ENCODE peak calls at places on chromosomes 3 and 15, in seven cellular contexts. One of them, this sample, is unnamed.
A peak's percentile ranks its signal among the peaks of the same experiment; 100 is the strongest.

GRCh38 chr3:10366681-10367101 is 45.8 kb upstream of the SEC13 start:
- DNase-seq in GM12865: no peak
- DNase-seq in progenitor cell of endocrine pancreas: no peak
- DNase-seq in HL-60: peak; percentile 39
- DNase-seq in heart right ventricle: no peak
- DNase-seq in Panc1: peak; percentile 55
- DNase-seq in CD8-positive, alpha-beta T cell: no peak
- DNase-seq in this sample: no peak

GRCh38 chr3:112958749-112959560 is 15.9 kb downstream of the CD200R1 start:
- DNase-seq in GM12865: peak; percentile 53
- DNase-seq in progenitor cell of endocrine pancreas: no peak
- DNase-seq in HL-60: no peak
- DNase-seq in heart right ventricle: no peak
- DNase-seq in Panc1: no peak
- DNase-seq in CD8-positive, alpha-beta T cell: no peak
- DNase-seq in this sample: peak; percentile 17

GRCh38 chr15:58748787-58749531 is 548 bp downstream of the ADAM10 start:
- DNase-seq in GM12865: peak; percentile 58
- DNase-seq in progenitor cell of endocrine pancreas: peak; percentile 54
- DNase-seq in HL-60: no peak
- DNase-seq in heart right ventricle: peak; percentile 48
- DNase-seq in Panc1: no peak
- DNase-seq in CD8-positive, alpha-beta T cell: no peak
- DNase-seq in this sample: peak; percentile 36

GRCh38 chr15:53498996-53499395 is 260.5 kb downstream of the WDR72 start:
- DNase-seq in GM12865: no peak
- DNase-seq in progenitor cell of endocrine pancreas: no peak
- DNase-seq in HL-60: no peak
- DNase-seq in heart right ventricle: no peak
- DNase-seq in Panc1: no peak
- DNase-seq in CD8-positive, alpha-beta T cell: no peak
- DNase-seq in this sample: no peak

GRCh38 chr3:118755402-118755801 is 279.2 kb downstream of the IGSF11 start:
- DNase-seq in GM12865: no peak
- DNase-seq in progenitor cell of endocrine pancreas: no peak
- DNase-seq in HL-60: no peak
- DNase-seq in heart right ventricle: no peak
- DNase-seq in Panc1: no peak
- DNase-seq in CD8-positive, alpha-beta T cell: no peak
- DNase-seq in this sample: no peak

GRCh38 chr3:169772530-169772950 is 656 bp upstream of the MYNN start:
- DNase-seq in GM12865: peak; percentile 84
- DNase-seq in progenitor cell of endocrine pancreas: peak; percentile 42
- DNase-seq in HL-60: peak; percentile 47
- DNase-seq in heart right ventricle: peak; percentile 75
- DNase-seq in Panc1: peak; percentile 80
- DNase-seq in CD8-positive, alpha-beta T cell: no peak
- DNase-seq in this sample: peak; percentile 50

GRCh38 chr3:105362021-105362665 is 4.6 kb upstream of the ALCAM start:
- DNase-seq in GM12865: no peak
- DNase-seq in progenitor cell of endocrine pancreas: no peak
- DNase-seq in HL-60: no peak
- DNase-seq in heart right ventricle: no peak
- DNase-seq in Panc1: no peak
- DNase-seq in CD8-positive, alpha-beta T cell: no peak
- DNase-seq in this sample: no peak

GRCh38 chr3:18438586-18438985 is 13.4 kb upstream of the SATB1 start:
- DNase-seq in GM12865: no peak
- DNase-seq in progenitor cell of endocrine pancreas: no peak
- DNase-seq in HL-60: no peak
- DNase-seq in heart right ventricle: no peak
- DNase-seq in Panc1: no peak
- DNase-seq in CD8-positive, alpha-beta T cell: peak; percentile 37
- DNase-seq in this sample: no peak

GRCh38 chr3:53044371-53045106 is 1.3 kb downstream of the SFMBT1 start:
- DNase-seq in GM12865: peak; percentile 52
- DNase-seq in progenitor cell of endocrine pancreas: no peak
- DNase-seq in HL-60: no peak
- DNase-seq in heart right ventricle: peak; percentile 29
- DNase-seq in Panc1: peak; percentile 41
- DNase-seq in CD8-positive, alpha-beta T cell: peak; percentile 12
- DNase-seq in this sample: peak; percentile 55

DNA sequence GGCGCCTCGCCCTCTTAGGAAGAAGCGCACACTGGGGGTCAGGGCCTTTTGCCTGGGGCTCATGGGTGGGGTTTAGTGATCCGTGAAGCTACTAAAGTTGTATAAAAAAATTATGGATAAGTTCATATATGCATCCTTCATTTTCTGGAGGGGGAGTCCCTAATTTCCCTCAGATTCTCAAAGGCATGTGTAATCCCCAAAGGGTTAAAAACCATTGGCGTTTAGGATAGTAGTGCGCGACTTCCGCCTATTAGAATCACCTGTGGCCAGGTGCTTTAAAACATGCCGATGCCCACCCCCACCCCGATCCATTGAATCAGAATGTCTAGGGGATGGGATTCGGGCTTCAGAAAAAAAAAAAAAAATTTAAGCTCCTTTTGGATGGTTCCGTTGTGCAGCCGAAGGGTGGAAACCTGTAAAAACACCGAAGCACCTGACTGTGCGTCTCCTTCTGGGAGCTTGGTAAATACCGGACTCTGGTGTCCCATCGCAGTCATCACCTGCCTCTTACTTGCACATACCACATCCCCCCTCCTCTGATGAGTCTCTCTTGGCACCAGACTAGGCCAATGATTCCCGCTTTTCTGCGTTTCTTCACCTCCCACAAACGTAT is 594 bp downstream of the APH1B start:
- DNase-seq in GM12865: peak; percentile 11
- DNase-seq in progenitor cell of endocrine pancreas: no peak
- DNase-seq in HL-60: no peak
- DNase-seq in heart right ventricle: no peak
- DNase-seq in Panc1: no peak
- DNase-seq in CD8-positive, alpha-beta T cell: no peak
- DNase-seq in this sample: no peak
- TF ChIP-seq CTCF in GM12865: no peak
- TF ChIP-seq CTCF in progenitor cell of endocrine pancreas: no peak
- TF ChIP-seq CTCF in HL-60: no peak
- TF ChIP-seq CTCF in heart right ventricle: no peak
- TF ChIP-seq CTCF in Panc1: no peak
- TF ChIP-seq CTCF in CD8-positive, alpha-beta T cell: no peak
- TF ChIP-seq CTCF in this sample: no peak

GRCh38 chr15:63146684-63147083 is 10.6 kb downstream of the RPS27L start:
- DNase-seq in GM12865: no peak
- DNase-seq in progenitor cell of endocrine pancreas: no peak
- DNase-seq in HL-60: no peak
- DNase-seq in heart right ventricle: no peak
- DNase-seq in Panc1: no peak
- DNase-seq in CD8-positive, alpha-beta T cell: no peak
- DNase-seq in this sample: no peak
- TF ChIP-seq CTCF in GM12865: no peak
- TF ChIP-seq CTCF in progenitor cell of endocrine pancreas: no peak
- TF ChIP-seq CTCF in HL-60: no peak
- TF ChIP-seq CTCF in heart right ventricle: no peak
- TF ChIP-seq CTCF in Panc1: no peak
- TF ChIP-seq CTCF in CD8-positive, alpha-beta T cell: no peak
- TF ChIP-seq CTCF in this sample: no peak

GRCh38 chr15:65037279-65037678 is 7.8 kb upstream of the MTFMT start:
- DNase-seq in GM12865: no peak
- DNase-seq in progenitor cell of endocrine pancreas: no peak
- DNase-seq in HL-60: no peak
- DNase-seq in heart right ventricle: no peak
- DNase-seq in Panc1: no peak
- DNase-seq in CD8-positive, alpha-beta T cell: no peak
- DNase-seq in this sample: no peak

GRCh38 chr15:65032823-65033537 is 3.5 kb upstream of the MTFMT start:
- DNase-seq in GM12865: peak; percentile 76
- DNase-seq in progenitor cell of endocrine pancreas: peak; percentile 49
- DNase-seq in HL-60: no peak
- DNase-seq in heart right ventricle: peak; percentile 38
- DNase-seq in Panc1: peak; percentile 64
- DNase-seq in CD8-positive, alpha-beta T cell: no peak
- DNase-seq in this sample: no peak

GRCh38 chr15:65034719-65035118 is 5.3 kb upstream of the MTFMT start:
- DNase-seq in GM12865: no peak
- DNase-seq in progenitor cell of endocrine pancreas: no peak
- DNase-seq in HL-60: no peak
- DNase-seq in heart right ventricle: no peak
- DNase-seq in Panc1: no peak
- DNase-seq in CD8-positive, alpha-beta T cell: no peak
- DNase-seq in this sample: no peak

GRCh38 chr15:65029736-65030208 is 333 bp upstream of the MTFMT start:
- DNase-seq in GM12865: no peak
- DNase-seq in progenitor cell of endocrine pancreas: no peak
- DNase-seq in HL-60: no peak
- DNase-seq in heart right ventricle: no peak
- DNase-seq in Panc1: no peak
- DNase-seq in CD8-positive, alpha-beta T cell: no peak
- DNase-seq in this sample: no peak

DNA sequence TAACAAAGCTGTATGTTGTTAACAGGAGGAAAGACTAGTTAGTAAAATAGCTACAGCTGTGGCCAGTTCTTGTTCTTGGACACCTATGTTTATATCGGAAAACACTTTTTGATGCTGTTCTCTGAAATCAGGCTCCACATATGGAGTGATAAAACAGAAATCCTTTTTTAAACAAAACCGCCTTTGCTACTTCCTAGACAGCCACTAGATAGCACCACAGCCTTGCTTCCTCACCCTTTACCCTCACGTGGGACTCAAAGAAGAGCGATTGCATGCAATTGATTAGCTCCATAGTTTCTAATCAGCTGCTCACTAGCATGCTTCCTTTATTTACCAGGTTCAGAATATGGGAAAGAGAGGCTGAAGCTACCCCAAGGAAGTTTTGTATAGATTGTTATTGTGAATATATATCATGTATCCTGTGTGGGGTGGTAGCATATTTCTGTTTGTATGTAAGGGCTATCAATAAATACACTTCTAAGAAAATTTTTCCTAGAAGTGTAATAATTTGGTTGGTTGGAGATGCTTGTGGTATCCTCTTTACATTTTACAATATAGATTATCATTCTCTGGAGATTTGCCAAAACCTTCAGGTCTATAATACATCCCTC is 4.3 kb upstream of the MTFMT start:
- DNase-seq in GM12865: peak; percentile 65
- DNase-seq in progenitor cell of endocrine pancreas: no peak
- DNase-seq in HL-60: no peak
- DNase-seq in heart right ventricle: no peak
- DNase-seq in Panc1: no peak
- DNase-seq in CD8-positive, alpha-beta T cell: no peak
- DNase-seq in this sample: no peak
- TF ChIP-seq CTCF in GM12865: peak; percentile 67
- TF ChIP-seq CTCF in progenitor cell of endocrine pancreas: peak; percentile 37
- TF ChIP-seq CTCF in HL-60: peak; percentile 44
- TF ChIP-seq CTCF in heart right ventricle: peak; percentile 38
- TF ChIP-seq CTCF in Panc1: peak; percentile 41
- TF ChIP-seq CTCF in CD8-positive, alpha-beta T cell: no peak
- TF ChIP-seq CTCF in this sample: peak; percentile 55

GRCh38 chr15:67639591-67639990 is 97.1 kb downstream of the MAP2K5 start:
- DNase-seq in GM12865: no peak
- DNase-seq in progenitor cell of endocrine pancreas: no peak
- DNase-seq in HL-60: no peak
- DNase-seq in heart right ventricle: no peak
- DNase-seq in Panc1: no peak
- DNase-seq in CD8-positive, alpha-beta T cell: no peak
- DNase-seq in this sample: no peak

GRCh38 chr15:67646847-67647246 is 104.3 kb downstream of the MAP2K5 start:
- DNase-seq in GM12865: no peak
- DNase-seq in progenitor cell of endocrine pancreas: no peak
- DNase-seq in HL-60: no peak
- DNase-seq in heart right ventricle: no peak
- DNase-seq in Panc1: no peak
- DNase-seq in CD8-positive, alpha-beta T cell: no peak
- DNase-seq in this sample: no peak

GRCh38 chr15:67641453-67641852 is 99.0 kb downstream of the MAP2K5 start:
- DNase-seq in GM12865: no peak
- DNase-seq in progenitor cell of endocrine pancreas: no peak
- DNase-seq in HL-60: no peak
- DNase-seq in heart right ventricle: no peak
- DNase-seq in Panc1: no peak
- DNase-seq in CD8-positive, alpha-beta T cell: no peak
- DNase-seq in this sample: no peak
- TF ChIP-seq CTCF in GM12865: no peak
- TF ChIP-seq CTCF in progenitor cell of endocrine pancreas: peak; percentile 27
- TF ChIP-seq CTCF in HL-60: no peak
- TF ChIP-seq CTCF in heart right ventricle: no peak
- TF ChIP-seq CTCF in Panc1: no peak
- TF ChIP-seq CTCF in CD8-positive, alpha-beta T cell: no peak
- TF ChIP-seq CTCF in this sample: no peak

DNA sequence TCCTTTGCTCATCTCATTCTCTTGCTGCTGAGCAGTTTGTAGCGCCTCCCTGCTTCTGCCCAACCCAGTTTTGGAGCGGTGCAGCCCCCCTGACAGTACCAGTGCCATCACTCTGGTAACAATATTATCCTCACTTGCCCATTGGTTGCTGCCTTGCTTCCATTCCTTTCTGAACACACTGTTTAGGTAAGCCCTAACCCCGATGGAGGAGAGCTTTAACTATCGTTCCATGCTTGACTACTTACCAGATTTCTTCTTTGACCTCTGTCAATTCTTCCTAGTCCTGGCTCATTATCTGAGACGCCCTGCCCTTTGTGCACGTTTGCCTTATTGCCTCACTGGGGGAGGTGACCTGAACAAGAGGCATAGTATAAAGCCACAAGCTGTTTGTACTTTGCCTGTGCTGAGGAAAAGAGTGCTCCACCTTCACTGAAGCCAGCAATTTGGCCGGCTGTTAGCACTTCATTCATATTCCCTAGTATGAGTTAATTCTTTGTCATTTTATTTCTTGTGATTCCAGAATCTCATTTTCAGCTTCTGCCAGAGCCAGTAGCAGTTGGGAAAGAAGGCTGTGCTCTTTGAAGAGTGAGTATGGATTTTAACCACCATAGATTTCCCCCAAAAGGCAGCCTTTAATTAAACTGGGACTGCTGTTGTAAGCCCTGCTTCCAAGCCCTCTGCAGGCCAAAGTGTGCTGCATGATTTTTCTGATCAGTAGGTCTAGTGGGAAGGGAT is 11.9 kb downstream of the ABHD6 start:
- DNase-seq in GM12865: no peak
- DNase-seq in progenitor cell of endocrine pancreas: no peak
- DNase-seq in HL-60: no peak
- DNase-seq in heart right ventricle: no peak
- DNase-seq in Panc1: no peak
- DNase-seq in CD8-positive, alpha-beta T cell: no peak
- DNase-seq in this sample: no peak
- TF ChIP-seq CTCF in GM12865: no peak
- TF ChIP-seq CTCF in progenitor cell of endocrine pancreas: peak; percentile 44
- TF ChIP-seq CTCF in HL-60: no peak
- TF ChIP-seq CTCF in heart right ventricle: peak; percentile 12
- TF ChIP-seq CTCF in Panc1: peak; percentile 47
- TF ChIP-seq CTCF in CD8-positive, alpha-beta T cell: no peak
- TF ChIP-seq CTCF in this sample: no peak

GRCh38 chr15:73239564-73240208 is 129.1 kb downstream of the HCN4 start:
- DNase-seq in GM12865: no peak
- DNase-seq in progenitor cell of endocrine pancreas: no peak
- DNase-seq in HL-60: no peak
- DNase-seq in heart right ventricle: no peak
- DNase-seq in Panc1: no peak
- DNase-seq in CD8-positive, alpha-beta T cell: no peak
- DNase-seq in this sample: no peak
- TF ChIP-seq CTCF in GM12865: no peak
- TF ChIP-seq CTCF in progenitor cell of endocrine pancreas: no peak
- TF ChIP-seq CTCF in HL-60: no peak
- TF ChIP-seq CTCF in heart right ventricle: no peak
- TF ChIP-seq CTCF in Panc1: peak; percentile 56
- TF ChIP-seq CTCF in CD8-positive, alpha-beta T cell: no peak
- TF ChIP-seq CTCF in this sample: no peak

GRCh38 chr3:129023909-129024308 is 22.8 kb downstream of the EFCC1 start:
- DNase-seq in GM12865: peak; percentile 12
- DNase-seq in progenitor cell of endocrine pancreas: no peak
- DNase-seq in HL-60: no peak
- DNase-seq in heart right ventricle: no peak
- DNase-seq in Panc1: no peak
- DNase-seq in CD8-positive, alpha-beta T cell: no peak
- DNase-seq in this sample: no peak
- TF ChIP-seq CTCF in GM12865: peak; percentile 2
- TF ChIP-seq CTCF in progenitor cell of endocrine pancreas: peak; percentile 24
- TF ChIP-seq CTCF in HL-60: no peak
- TF ChIP-seq CTCF in heart right ventricle: no peak
- TF ChIP-seq CTCF in Panc1: peak; percentile 80
- TF ChIP-seq CTCF in CD8-positive, alpha-beta T cell: no peak
- TF ChIP-seq CTCF in this sample: no peak